ENCODE peak calls at places on chromosomes 4 and X, in four cellular contexts. V is GM12878, K is K562, N is HepG2. L is an unnamed sample.

GRCh38 chr4:176833416-176833815 is 40.7 kb upstream of the VEGFC start:
- DNase-seq in N (no peak), K (no peak), V (no peak), L (no peak)

GRCh38 chr4:183017962-183018361 is 81.1 kb upstream of the WWC2 start:
- DNase-seq in V (no peak), N (no peak), K (no peak), L (no peak)

GRCh38 chrX:10622197-10622596 is 1.8 kb upstream of the MID1 start:
- DNase-seq in K (no peak), V (no peak), N (no peak), L (no peak)

GRCh38 chr4:53508446-53508845 is 82.8 kb downstream of the LNX1 start:
- DNase-seq in V (no peak), N (peak), K (no peak), L (no peak)

GRCh38 chr4:140856692-140857091 is 100.5 kb upstream of the TBC1D9 start:
- DNase-seq in K (no peak), V (no peak), N (no peak), L (no peak)

GRCh38 chr4:40583850-40584439 is 45.7 kb downstream of the RBM47 start:
- DNase-seq in K (no peak), V (no peak), N (no peak), L (no peak)

GRCh38 chr4:176034498-176034897 is 31.1 kb upstream of the WDR17 start:
- DNase-seq in V (no peak), N (no peak), K (no peak), L (no peak)

GRCh38 chr4:65918217-65918616 is 247.9 kb upstream of the EPHA5 start:
- DNase-seq in N (no peak), K (no peak), V (no peak), L (no peak)

GRCh38 chrX:155841232-155841631 is 39.9 kb upstream of the VAMP7 start:
- DNase-seq in K (no peak), N (no peak), V (no peak), L (no peak)

GRCh38 chrX:136291824-136292223 is 8.9 kb upstream of the ADGRG4 start:
- DNase-seq in V (no peak), N (no peak), K (no peak), L (no peak)

GRCh38 chr4:147831452-147832192 is 99.7 kb downstream of the ARHGAP10 start:
- DNase-seq in V (no peak), N (no peak), K (no peak), L (no peak)

GRCh38 chr4:25535701-25536473 is 119.8 kb upstream of the SLC34A2 start:
- DNase-seq in N (no peak), K (no peak), V (no peak), L (no peak)

GRCh38 chr4:113560579-113560978 is 201.0 kb downstream of the CAMK2D start:
- DNase-seq in V (no peak), N (no peak), K (no peak), L (no peak)

GRCh38 chr4:113784497-113785254 is 23.1 kb upstream of the CAMK2D start:
- DNase-seq in V (no peak), K (no peak), N (peak), L (no peak)

GRCh38 chr4:75724867-75725724 is 719 bp downstream of the USO1 start:
- DNase-seq in N (peak), K (peak), V (peak), L (peak)

GRCh38 chr4:144583658-144584057 is 62.3 kb upstream of the HHIP start:
- DNase-seq in V (no peak), K (no peak), N (no peak), L (no peak)

GRCh38 chr4:158193171-158193749 is 17.0 kb upstream of the TMEM144 start:
- DNase-seq in K (peak), V (no peak), N (peak), L (peak)

GRCh38 chr4:2827071-2827873 is 16.4 kb upstream of the ADD1 start:
- DNase-seq in N (no peak), V (no peak), K (no peak), L (no peak)

GRCh38 chr4:138772366-138772765 is 243.2 kb upstream of the NOCT start:
- DNase-seq in N (no peak), V (no peak), K (no peak), L (no peak)

DNA sequence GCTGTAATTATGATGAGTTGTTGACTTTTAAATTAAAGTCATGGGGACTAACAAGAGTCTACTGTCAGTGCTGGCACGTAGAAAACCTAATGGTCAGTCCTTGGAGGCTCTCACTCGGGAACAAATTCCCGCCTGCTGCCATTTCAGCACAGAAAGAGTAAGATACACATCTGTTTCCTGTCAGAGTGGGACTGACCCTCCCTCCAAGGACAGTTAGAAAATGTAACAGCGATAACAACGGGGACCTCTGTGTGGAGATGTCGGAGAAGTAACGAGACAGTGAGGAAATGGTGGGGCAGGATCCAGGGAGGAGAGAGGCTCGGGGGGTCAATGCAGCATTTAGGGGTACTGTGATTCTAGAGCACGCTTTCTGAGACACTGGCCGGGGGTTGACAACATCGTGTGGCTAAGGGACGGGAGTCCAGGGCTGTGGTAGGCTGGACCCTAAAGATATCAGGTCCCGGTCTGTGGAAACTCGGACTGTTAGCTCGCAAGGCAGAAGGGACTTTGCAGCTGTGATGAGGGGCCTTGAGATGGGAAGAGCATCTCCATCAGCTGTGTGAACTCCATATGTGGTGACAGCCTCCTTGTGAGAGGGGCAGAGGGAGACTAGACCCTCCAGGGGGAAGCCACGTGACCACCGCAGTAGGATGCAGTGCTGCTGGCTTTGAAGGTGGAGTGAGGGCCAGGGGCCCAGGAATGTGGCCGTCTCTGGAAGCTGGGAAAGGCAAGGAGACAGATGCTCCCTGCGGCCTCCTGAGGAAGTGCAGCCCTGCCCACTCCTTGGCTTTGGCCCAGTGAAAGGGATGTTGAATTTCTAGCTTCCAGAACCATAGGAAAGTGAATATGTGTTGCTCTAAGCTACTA is 35.8 kb upstream of the SORCS2 start:
- DNase-seq in V (no peak), K (peak), N (no peak), L (peak)
- TF ChIP-seq FOXK2 in V (no peak), K (no peak), N (no peak), L (no peak)

GRCh38 chr4:98572697-98573096 is 85.7 kb downstream of the TSPAN5 start:
- DNase-seq in V (no peak), K (no peak), N (no peak), L (no peak)
- TF ChIP-seq FOXK2 in V (no peak), K (no peak), N (no peak), L (no peak)

GRCh38 chr4:37976991-37977470 is 16.8 kb downstream of the PTTG2 start:
- DNase-seq in N (peak), V (no peak), K (peak), L (peak)
- TF ChIP-seq FOXK2 in N (no peak), V (no peak), K (no peak), L (no peak)

GRCh38 chrX:38221391-38221929 is 789 bp upstream of the SRPX start:
- DNase-seq in N (no peak), K (no peak), V (no peak), L (no peak)
- TF ChIP-seq FOXK2 in N (no peak), K (no peak), V (no peak), L (no peak)